ENCODE peak calls at places on chromosomes 1 and 21, in seven cellular contexts. Y is DND-41, Q is gastrocnemius medialis, K is cardiac muscle cell, I is lung, X is AG04450, H is heart left ventricle. D is an unnamed sample.
A peak's percentile ranks its signal among the peaks of the same experiment; 100 is the strongest.

GRCh38 chr1:182629674-182630073 is 25.5 kb upstream of the RGS16 start:
- DNase-seq in Y (peak; percentile 38), Q (no peak), X (no peak), I (no peak), H (no peak), K (no peak), D (no peak)

GRCh38 chr21:36235058-36235582 is 78.5 kb downstream of the DOP1B start:
- DNase-seq in Q (no peak), I (no peak), K (peak; percentile 92), Y (no peak), H (no peak), X (no peak), D (no peak)

GRCh38 chr1:70353641-70354331 is 736 bp downstream of the ANKRD13C start:
- DNase-seq in I (peak; percentile 39), Q (peak; percentile 27), Y (no peak), K (peak; percentile 23), H (no peak), X (peak; percentile 46), D (no peak)

GRCh38 chr1:60989745-60990718 is 92.3 kb upstream of the NFIA start:
- DNase-seq in I (no peak), X (peak; percentile 37), H (peak; percentile 74), K (no peak), Q (no peak), Y (no peak), D (no peak)

GRCh38 chr1:17200756-17201155 is 4.2 kb upstream of the PADI1 start:
- DNase-seq in Q (no peak), Y (no peak), I (no peak), K (no peak), X (no peak), H (no peak), D (no peak)

GRCh38 chr21:28754127-28754611 is 238.5 kb downstream of the LTN1 start:
- DNase-seq in H (peak; percentile 84), Y (no peak), I (no peak), K (peak; percentile 93), Q (no peak), X (peak; percentile 93), D (no peak)

GRCh38 chr1:214637125-214637524 is 34.1 kb downstream of the CENPF start:
- DNase-seq in I (no peak), H (no peak), Q (no peak), Y (no peak), K (no peak), X (no peak), D (no peak)

GRCh38 chr1:200041337-200042118 is 14.0 kb downstream of the NR5A2 start:
- DNase-seq in I (no peak), Q (no peak), K (no peak), H (no peak), Y (no peak), X (no peak), D (no peak)

GRCh38 chr1:154104433-154105082 is 50.3 kb downstream of the NUP210L start:
- DNase-seq in Q (no peak), K (no peak), X (no peak), Y (no peak), H (no peak), I (no peak), D (no peak)

GRCh38 chr21:17454315-17455027 is 58.4 kb upstream of the CXADR start:
- DNase-seq in Y (no peak), H (no peak), K (peak; percentile 41), X (peak; percentile 44), I (no peak), Q (peak; percentile 5), D (peak; percentile 64)

GRCh38 chr1:186943891-186944686 is 115.3 kb downstream of the PLA2G4A start:
- DNase-seq in K (no peak), Q (no peak), Y (no peak), X (no peak), I (no peak), H (no peak), D (no peak)

GRCh38 chr21:28374881-28375280 is 617.8 kb downstream of the LTN1 start:
- DNase-seq in I (no peak), Q (no peak), K (no peak), H (no peak), X (no peak), Y (no peak), D (no peak)

GRCh38 chr1:15696956-15697521 is 12.9 kb downstream of the PLEKHM2 start:
- DNase-seq in I (no peak), Y (no peak), H (no peak), Q (no peak), K (no peak), X (no peak), D (peak; percentile 75)

DNA sequence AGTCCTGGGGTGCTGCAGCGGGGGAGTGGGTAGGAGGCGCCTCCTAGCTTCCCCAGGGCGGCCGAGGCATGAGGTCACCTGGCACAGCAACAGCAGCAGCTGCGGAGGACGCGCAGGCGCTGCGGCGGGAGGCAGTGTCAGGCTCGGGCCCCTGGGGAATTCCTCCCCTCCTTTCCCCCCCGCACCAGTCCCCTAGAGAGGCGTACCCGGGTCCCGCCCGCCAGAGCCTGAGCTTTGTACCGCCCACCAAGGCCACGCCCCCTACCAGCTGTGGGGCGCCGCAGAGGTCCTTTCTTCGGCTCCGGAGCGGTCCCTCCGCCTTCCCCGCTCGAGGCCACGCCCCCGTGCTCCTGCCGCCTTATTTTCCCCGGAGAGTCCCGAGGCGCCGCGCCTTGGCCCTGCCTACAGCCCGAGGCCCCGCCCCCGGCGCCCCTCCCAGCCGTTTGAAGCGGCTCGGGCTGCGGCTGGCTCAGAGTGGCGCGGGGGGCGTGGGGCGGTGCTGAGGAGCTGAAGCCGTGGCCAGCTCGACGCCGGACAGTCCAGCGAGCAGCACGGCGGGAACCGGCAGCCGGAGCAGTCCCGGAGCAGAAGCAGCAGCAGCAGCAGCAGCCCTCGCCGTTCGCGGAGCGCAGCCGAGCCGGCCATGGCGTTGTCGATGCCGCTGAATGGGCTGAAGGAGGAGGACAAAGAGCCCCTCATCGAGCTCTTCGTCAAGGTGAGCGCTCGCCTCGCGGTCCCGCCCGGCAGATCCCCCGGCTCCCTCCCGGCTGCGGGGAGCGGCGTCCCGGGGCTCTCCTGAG is at the start of gene CLIC4:
- DNase-seq in X (peak; percentile 99), K (peak; percentile 100), H (peak; percentile 100), Q (peak; percentile 98), Y (peak; percentile 100), I (peak; percentile 100), D (peak; percentile 100)
- TF ChIP-seq CTCF in X (peak; percentile 37), K (peak; percentile 20), H (peak; percentile 35), Q (peak; percentile 46), Y (peak; percentile 53), I (peak; percentile 0), D (peak; percentile 49)

GRCh38 chr1:66090863-66091457 is 298.3 kb downstream of the PDE4B start:
- DNase-seq in H (no peak), X (no peak), Y (no peak), Q (no peak), K (no peak), I (no peak), D (no peak)

DNA sequence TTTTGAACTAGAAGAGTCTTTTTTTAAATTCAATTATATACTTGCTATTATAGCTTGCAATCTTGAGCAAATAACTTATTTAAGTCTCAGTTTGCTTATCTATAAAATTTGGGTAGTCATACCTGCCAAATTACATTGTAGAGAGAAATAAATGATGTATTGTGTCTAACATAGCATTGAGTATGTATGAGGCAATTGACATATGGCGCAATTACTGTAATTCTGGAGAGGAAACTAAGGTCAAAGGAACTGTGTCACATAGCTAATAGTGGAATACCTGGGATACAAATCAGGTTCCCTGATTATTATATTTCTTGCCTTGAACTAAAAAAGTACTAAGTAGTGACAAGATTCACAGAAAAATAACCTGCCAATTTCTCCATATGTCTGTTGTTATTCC is 302.5 kb downstream of the PDE4B start:
- DNase-seq in X (no peak), K (no peak), I (no peak), Y (no peak), Q (no peak), H (no peak), D (no peak)
- H3K27me3 ChIP-seq in X (no peaks in the 10 kb centered on the region), K (no peaks in the 10 kb centered on the region), I (no peaks in the 10 kb centered on the region), Y (no peaks in the 10 kb centered on the region), Q (no peaks in the 10 kb centered on the region), H (no peaks in the 10 kb centered on the region), D (no peaks in the 10 kb centered on the region)

DNA sequence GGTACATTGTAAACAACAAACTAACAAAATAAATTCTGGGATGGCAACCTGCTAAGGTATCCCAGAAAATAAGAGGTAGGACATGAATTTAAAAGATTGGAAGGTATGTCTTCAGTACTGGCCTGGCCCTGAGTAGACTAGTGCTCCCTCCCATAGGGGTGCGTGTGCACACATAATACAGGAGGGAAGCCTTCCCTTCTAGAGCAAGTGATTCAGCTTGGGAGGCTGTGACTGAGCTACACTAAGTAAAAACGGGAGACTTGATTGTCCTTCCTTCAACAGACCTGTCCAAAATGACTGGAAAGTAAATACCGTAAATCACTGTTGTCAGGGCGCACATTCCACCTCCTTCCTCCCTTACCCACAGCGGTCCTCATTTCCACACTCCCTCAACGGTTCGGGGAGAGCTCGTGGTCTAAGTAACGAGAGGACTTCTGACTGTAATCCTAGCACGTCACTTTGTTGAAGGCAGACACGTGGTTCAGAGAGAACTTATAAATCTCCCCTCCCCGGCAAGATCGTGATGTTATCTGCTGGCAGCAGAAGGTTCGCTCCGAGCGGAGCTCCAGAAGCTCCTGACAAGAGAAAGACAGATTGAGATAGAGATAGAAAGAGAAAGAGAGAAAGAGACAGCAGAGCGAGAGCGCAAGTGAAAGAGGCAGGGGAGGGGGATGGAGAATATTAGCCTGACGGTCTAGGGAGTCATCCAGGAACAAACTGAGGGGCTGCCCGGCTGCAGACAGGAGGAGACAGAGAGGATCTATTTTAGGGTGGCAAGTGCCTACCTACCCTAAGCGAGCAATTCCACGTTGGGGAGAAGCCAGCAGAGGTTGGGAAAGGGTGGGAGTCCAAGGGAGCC is at the start of gene TGFB2:
- DNase-seq in K (peak; percentile 80), Q (peak; percentile 70), H (peak; percentile 49), I (no peak), Y (no peak), X (no peak), D (no peak)
- TF ChIP-seq CTCF in K (peak; percentile 9), Q (no peak), H (peak; percentile 5), I (no peak), Y (no peak), X (peak; percentile 36), D (no peak)

GRCh38 chr1:7940034-7940433 is 605 bp downstream of the TNFRSF9 start:
- DNase-seq in K (no peak), I (no peak), H (no peak), Y (no peak), X (no peak), Q (no peak), D (no peak)
- H3K27me3 ChIP-seq in K (peaks cover 48% of the 10 kb centered on the region), I (no peaks in the 10 kb centered on the region), H (peaks cover 11% of the 10 kb centered on the region), Y (peaks cover 36% of the 10 kb centered on the region), X (peaks cover 8% of the 10 kb centered on the region), Q (peaks cover 58% of the 10 kb centered on the region), D (no peaks in the 10 kb centered on the region)

DNA sequence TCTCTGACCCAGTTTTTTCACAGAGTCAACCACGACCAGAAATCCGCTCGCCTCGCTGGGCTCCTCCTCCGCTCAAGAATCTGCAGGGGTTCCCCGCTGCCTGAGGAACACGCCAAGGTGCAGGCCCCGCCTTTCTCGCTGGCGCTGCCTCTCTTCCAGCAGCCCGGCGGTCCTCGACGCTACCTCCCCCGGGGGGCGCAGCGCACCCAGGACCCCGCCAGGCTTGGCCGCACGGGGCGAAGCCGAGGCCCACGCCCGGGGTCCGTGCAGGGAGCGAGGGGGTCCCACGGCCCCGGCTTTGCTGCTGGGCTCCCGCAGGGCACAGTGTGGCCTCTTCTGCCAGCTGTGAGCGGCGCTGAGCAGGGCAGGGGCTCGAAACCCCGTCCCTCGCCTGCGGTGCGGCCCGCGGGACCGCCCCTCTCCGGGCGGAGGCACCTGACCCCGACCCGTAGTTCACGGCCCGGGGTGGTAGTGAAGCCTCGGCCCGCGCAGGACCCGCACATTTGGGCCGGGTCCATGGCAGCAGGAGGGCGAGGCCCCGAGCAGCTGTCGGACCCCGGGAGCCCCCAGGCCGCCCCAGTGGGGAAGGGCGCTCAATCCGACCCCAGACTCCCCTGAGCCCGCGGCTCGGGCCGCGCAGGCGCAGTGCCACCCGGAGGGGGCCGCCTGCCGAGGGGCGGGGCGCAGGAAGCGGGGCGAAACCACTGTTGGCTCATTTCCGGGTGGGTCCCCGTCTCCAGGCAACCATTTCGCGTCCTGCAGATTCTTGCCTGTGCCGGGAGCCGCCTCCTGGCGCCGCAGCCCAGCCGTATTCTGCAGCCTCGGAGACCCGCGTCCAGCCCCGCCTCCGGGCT is 10.0 kb upstream of the MMEL1 start:
- DNase-seq in X (peak; percentile 74), K (no peak), I (peak; percentile 93), Y (peak; percentile 95), Q (peak; percentile 68), H (peak; percentile 94), D (peak; percentile 89)
- TF ChIP-seq CTCF in X (peak; percentile 26), K (peak; percentile 11), I (no peak), Y (peak; percentile 26), Q (no peak), H (peak; percentile 20), D (no peak)